ENCODE peak calls at places on chromosomes 13 and 19, in ten cellular contexts. F is pancreas, E is heart right ventricle, T is MCF 10A, N is lower leg skin, W is osteocyte, V is AG09319, I is RWPE2, O is body of pancreas, P is breast epithelium. C is an unnamed sample.

GRCh38 chr19:17302391-17303166 is 646 bp downstream of the ABHD8 start:
- DNase-seq in E (no peak), I (no peak), F (peak; percentile 44), P (no peak), N (no peak), O (no peak), W (no peak), T (no peak), V (no peak), C (no peak)

GRCh38 chr19:30781047-30781446 is 408.9 kb downstream of the ZNF536 start:
- DNase-seq in I (no peak), O (no peak), P (no peak), T (no peak), E (no peak), N (no peak), F (no peak), W (no peak), V (no peak), C (no peak)

GRCh38 chr13:97004886-97005285 is 10.6 kb upstream of the OXGR1 start:
- DNase-seq in N (no peak), P (no peak), W (no peak), O (no peak), T (no peak), V (no peak), E (no peak), F (no peak), I (no peak), C (no peak)

GRCh38 chr13:113825851-113826250 is 38.0 kb downstream of the GAS6 start:
- DNase-seq in P (no peak), N (no peak), O (no peak), V (no peak), E (no peak), F (no peak), I (no peak), W (no peak), T (no peak), C (no peak)

GRCh38 chr13:47066261-47066660 is 169.4 kb upstream of the HTR2A start:
- DNase-seq in W (no peak), N (no peak), F (no peak), O (no peak), I (no peak), V (no peak), P (no peak), E (no peak), T (no peak), C (no peak)

GRCh38 chr13:98975822-98976261 is 2.0 kb downstream of the DOCK9 start:
- DNase-seq in N (no peak), F (no peak), T (no peak), I (no peak), V (no peak), W (no peak), O (no peak), E (no peak), P (no peak), C (no peak)

GRCh38 chr19:58482372-58482771 is 6.2 kb downstream of the ZNF446 start:
- DNase-seq in N (no peak), E (no peak), T (no peak), V (no peak), F (no peak), P (no peak), I (no peak), O (no peak), W (no peak), C (no peak)

GRCh38 chr19:8494158-8494557 is 8.3 kb downstream of the PRAM1 start:
- DNase-seq in N (no peak), I (no peak), P (no peak), E (no peak), F (no peak), O (no peak), T (no peak), V (no peak), W (no peak), C (no peak)

GRCh38 chr19:45100797-45101196 is 7.8 kb downstream of the PPP1R37 start:
- DNase-seq in E (no peak), F (no peak), P (no peak), N (no peak), I (no peak), T (no peak), O (no peak), V (no peak), W (no peak), C (no peak)

GRCh38 chr13:48738261-48738755 is 84.6 kb downstream of the CYSLTR2 start:
- DNase-seq in F (no peak), O (no peak), T (no peak), E (no peak), N (no peak), V (no peak), I (no peak), W (no peak), P (no peak), C (no peak)

GRCh38 chr13:93218583-93218982 is 8.0 kb upstream of the GPC6 start:
- DNase-seq in N (no peak), I (no peak), E (no peak), P (no peak), O (no peak), T (no peak), F (no peak), W (no peak), V (no peak), C (no peak)

GRCh38 chr19:3369337-3370213 is 3.2 kb downstream of the NFIC start:
- DNase-seq in F (peak; percentile 75), V (no peak), E (no peak), P (no peak), O (peak; percentile 76), T (peak; percentile 61), N (no peak), I (no peak), W (no peak), C (no peak)

GRCh38 chr13:112730157-112730671 is 40.4 kb downstream of the ATP11A start:
- DNase-seq in I (peak; percentile 49), P (no peak), E (peak; percentile 52), W (no peak), T (peak; percentile 57), V (no peak), O (no peak), N (no peak), F (no peak), C (no peak)

GRCh38 chr13:31927219-31927653 is 104.3 kb upstream of the FRY start:
- DNase-seq in O (peak; percentile 57), W (no peak), I (no peak), N (no peak), P (no peak), F (peak; percentile 55), T (no peak), E (no peak), V (no peak), C (no peak)

GRCh38 chr19:3575260-3575741 is 2.6 kb downstream of the HMG20B start:
- DNase-seq in W (no peak), N (no peak), V (no peak), O (no peak), P (no peak), I (no peak), T (peak; percentile 79), E (no peak), F (no peak), C (no peak)

GRCh38 chr13:59340581-59340980 is 823.1 kb downstream of the DIAPH3 start:
- DNase-seq in T (no peak), N (no peak), F (no peak), P (no peak), I (no peak), V (no peak), E (no peak), O (no peak), W (no peak), C (no peak)

GRCh38 chr13:43522788-43523187 is 264.0 kb downstream of the ENOX1 start:
- DNase-seq in P (no peak), W (no peak), T (no peak), F (no peak), N (no peak), V (peak; percentile 23), O (no peak), I (no peak), E (no peak), C (no peak)

GRCh38 chr19:42279902-42280760 is 11.1 kb downstream of the CIC start:
- DNase-seq in N (peak; percentile 99), I (peak; percentile 96), O (peak; percentile 86), P (peak; percentile 91), W (peak; percentile 98), E (peak; percentile 94), T (peak; percentile 90), F (peak; percentile 83), V (peak; percentile 53), C (peak; percentile 89)

GRCh38 chr13:110525328-110526319 is 35.9 kb downstream of the RAB20 start:
- DNase-seq in W (no peak), F (peak; percentile 31), I (no peak), O (no peak), T (no peak), E (peak; percentile 54), N (no peak), V (no peak), P (no peak), C (no peak)
- TF ChIP-seq CTCF in W (no peak), F (no peak), I (no peak), O (no peak), T (no peak), E (no peak), N (no peak), V (no peak), P (no peak), C (no peak)

DNA sequence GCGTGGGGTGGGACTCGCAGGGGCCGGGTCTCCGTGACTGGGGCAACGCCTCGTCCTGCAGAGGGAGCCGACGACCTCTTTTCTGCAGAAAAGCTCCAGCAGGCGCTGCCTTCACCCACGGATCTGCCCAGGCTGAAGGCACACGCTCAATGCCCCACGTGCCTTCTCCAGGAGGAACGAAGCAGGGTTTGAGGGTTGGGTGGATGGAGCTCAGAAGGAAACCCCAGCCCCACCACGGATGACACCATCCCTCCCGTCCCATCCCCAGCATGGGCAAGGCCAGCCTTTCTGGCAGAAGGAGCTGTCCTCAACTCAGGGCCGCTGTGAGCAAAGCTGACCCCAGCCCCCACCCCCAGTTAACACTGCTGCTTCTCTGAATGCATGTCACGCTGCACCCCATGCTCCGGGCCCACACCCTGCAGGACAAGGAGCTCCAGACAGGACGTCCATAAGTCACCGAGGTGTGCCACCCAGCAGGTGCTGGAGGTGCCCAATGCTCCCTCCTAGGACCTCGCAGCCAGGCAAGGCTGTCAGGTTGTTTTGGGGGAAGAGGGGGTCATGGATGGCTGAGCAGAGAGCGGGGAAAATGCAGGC is 7.4 kb downstream of the C19orf25 start:
- DNase-seq in E (no peak), V (no peak), N (no peak), I (no peak), F (no peak), T (no peak), O (no peak), P (no peak), W (no peak), C (no peak)
- TF ChIP-seq CTCF in E (no peak), V (peak; percentile 6), N (no peak), I (no peak), F (no peak), T (no peak), O (no peak), P (no peak), W (peak; percentile 35), C (no peak)

GRCh38 chr19:29018542-29018941 is 194.4 kb downstream of the UQCRFS1 start:
- DNase-seq in I (no peak), V (no peak), O (no peak), W (no peak), N (no peak), P (no peak), T (no peak), F (no peak), E (no peak), C (no peak)
- TF ChIP-seq CTCF in I (no peak), V (no peak), O (no peak), W (no peak), N (no peak), P (no peak), T (no peak), F (no peak), E (no peak), C (no peak)

GRCh38 chr19:15120135-15121026 is 13.2 kb downstream of the SYDE1 start:
- DNase-seq in O (no peak), W (no peak), F (no peak), N (no peak), P (no peak), E (no peak), T (no peak), I (no peak), V (no peak), C (no peak)
- TF ChIP-seq CTCF in O (no peak), W (no peak), F (no peak), N (no peak), P (no peak), E (no peak), T (no peak), I (no peak), V (no peak), C (no peak)